ENCODE peak calls at places on chromosome 5, in nine cellular contexts. M is H9, I is Peyer's patch, Q is heart right ventricle, P is IMR-90, O is AG04450, B is endodermal cell, T is OCI-LY7, V is coronary artery. N is an unnamed sample.

GRCh38 chr5:177303925-177304391 is 359 bp downstream of the PRELID1 start:
- DNase-seq in P (no peak), V (peak), T (peak), I (no peak), M (no peak), Q (no peak), B (no peak), O (no peak), N (no peak)

GRCh38 chr5:44891116-44891515 is 82.4 kb downstream of the MRPS30 start:
- DNase-seq in B (no peak), Q (no peak), O (no peak), P (no peak), V (no peak), M (no peak), I (no peak), T (no peak), N (no peak)

GRCh38 chr5:104702212-104702611 is 1139.6 kb upstream of the NUDT12 start:
- DNase-seq in V (no peak), B (no peak), O (no peak), M (no peak), Q (no peak), P (no peak), T (no peak), I (no peak), N (no peak)

GRCh38 chr5:122283592-122283991 is 28.4 kb upstream of the SNCAIP start:
- DNase-seq in Q (no peak), M (no peak), O (no peak), P (no peak), T (no peak), I (no peak), V (no peak), B (no peak), N (no peak)

GRCh38 chr5:142110046-142110531 is 1.5 kb downstream of the NDFIP1 start:
- DNase-seq in B (no peak), O (no peak), P (peak), I (no peak), V (no peak), T (peak), M (no peak), Q (no peak), N (peak)

GRCh38 chr5:90153031-90153430 is 256.5 kb downstream of the CETN3 start:
- DNase-seq in I (no peak), T (no peak), O (no peak), M (no peak), V (no peak), Q (no peak), P (no peak), B (no peak), N (no peak)

GRCh38 chr5:60551829-60552228 is 148.1 kb downstream of the DEPDC1B start:
- DNase-seq in I (no peak), B (no peak), V (no peak), M (no peak), T (no peak), Q (no peak), P (no peak), O (no peak), N (no peak)

GRCh38 chr5:1793966-1794895 is 5.4 kb downstream of the MRPL36 start:
- DNase-seq in B (no peak), P (peak), O (peak), Q (no peak), I (peak), M (no peak), V (no peak), T (no peak), N (no peak)

GRCh38 chr5:69217154-69217731 is 17.4 kb upstream of the CDK7 start:
- DNase-seq in I (no peak), P (no peak), Q (no peak), M (no peak), B (no peak), V (no peak), O (no peak), T (no peak), N (peak)

GRCh38 chr5:23314827-23315226 is 192.6 kb upstream of the PRDM9 start:
- DNase-seq in I (no peak), Q (no peak), O (no peak), V (no peak), B (no peak), T (no peak), P (peak), M (no peak), N (no peak)

GRCh38 chr5:12174734-12175133 is 270.5 kb upstream of the CTNND2 start:
- DNase-seq in P (no peak), M (no peak), O (no peak), V (no peak), I (no peak), B (no peak), Q (no peak), T (no peak), N (no peak)

GRCh38 chr5:79107020-79107796 is 4.4 kb upstream of the BHMT start:
- DNase-seq in T (no peak), P (peak), O (no peak), M (no peak), V (no peak), I (no peak), B (no peak), Q (no peak), N (peak)

GRCh38 chr5:19903611-19904010 is 84.4 kb downstream of the CDH18 start:
- DNase-seq in P (no peak), Q (no peak), B (no peak), O (no peak), I (no peak), V (no peak), M (no peak), T (no peak), N (no peak)

GRCh38 chr5:87282254-87282653 is 14.6 kb downstream of the RASA1 start:
- DNase-seq in V (no peak), Q (no peak), P (no peak), I (no peak), T (no peak), B (no peak), O (no peak), M (no peak), N (no peak)

GRCh38 chr5:102901821-102902448 is 146.8 kb downstream of the PAM start:
- DNase-seq in P (no peak), Q (no peak), I (no peak), V (no peak), B (no peak), M (no peak), T (no peak), O (no peak), N (no peak)

GRCh38 chr5:58268263-58268662 is 191.6 kb downstream of the PLK2 start:
- DNase-seq in I (no peak), P (no peak), T (no peak), M (no peak), V (no peak), O (no peak), B (no peak), Q (peak), N (no peak)

GRCh38 chr5:110562189-110562588 is 164.3 kb downstream of the TMEM232 start:
- DNase-seq in V (no peak), M (no peak), O (no peak), Q (no peak), P (no peak), B (no peak), I (no peak), T (no peak), N (no peak)

GRCh38 chr5:156121834-156122386 is 205.1 kb upstream of the SGCD start:
- DNase-seq in I (no peak), M (no peak), V (no peak), T (no peak), P (peak), O (no peak), Q (no peak), B (no peak), N (no peak)

DNA sequence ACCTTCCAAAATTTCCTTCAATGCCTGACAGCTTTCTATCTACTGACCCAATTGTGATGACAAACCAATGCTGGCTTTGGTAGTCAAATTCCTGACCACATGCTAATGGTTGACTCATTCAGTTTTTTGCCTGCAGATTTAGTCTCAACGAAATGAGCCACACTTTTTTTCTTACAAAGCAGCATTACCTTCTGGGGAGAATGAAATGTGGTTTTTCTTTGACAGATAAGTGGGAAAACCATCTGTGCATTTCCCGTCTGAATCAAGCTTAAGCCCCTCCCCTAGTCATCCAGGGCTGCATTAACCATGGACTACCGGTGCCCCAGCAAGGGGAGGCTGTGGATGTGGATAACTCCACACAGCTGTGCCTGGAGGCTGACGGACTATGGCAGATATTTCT is 99.6 kb upstream of the TAF11L2 start:
- DNase-seq in O (peak), B (no peak), P (peak), I (no peak), M (no peak), T (no peak), V (no peak), Q (no peak), N (no peak)
- H3K27ac ChIP-seq in O (no peak), B (no peak), P (no peak), I (no peak), M (no peak), T (no peak), V (no peak), Q (no peak), N (no peak)

GRCh38 chr5:32231241-32231640 is 57.1 kb upstream of the GOLPH3 start:
- DNase-seq in Q (no peak), V (no peak), M (no peak), T (no peak), O (no peak), P (no peak), B (no peak), I (no peak), N (no peak)
- H3K27ac ChIP-seq in Q (no peak), V (no peak), M (no peak), T (no peak), O (no peak), P (no peak), B (no peak), I (no peak), N (peak)

GRCh38 chr5:64213568-64213967 is 47.9 kb downstream of the RNF180 start:
- DNase-seq in V (no peak), B (no peak), O (no peak), I (no peak), T (no peak), Q (no peak), P (no peak), M (no peak), N (no peak)

GRCh38 chr5:64207978-64208377 is 42.3 kb downstream of the RNF180 start:
- DNase-seq in Q (no peak), I (no peak), V (no peak), M (no peak), P (peak), T (peak), O (no peak), B (no peak), N (no peak)

GRCh38 chr5:64214152-64214551 is 48.5 kb downstream of the RNF180 start:
- DNase-seq in Q (no peak), I (no peak), P (no peak), O (no peak), V (no peak), B (no peak), M (no peak), T (no peak), N (no peak)

GRCh38 chr5:64209353-64209752 is 43.7 kb downstream of the RNF180 start:
- DNase-seq in V (no peak), P (no peak), I (no peak), O (no peak), B (no peak), M (no peak), T (no peak), Q (no peak), N (no peak)

GRCh38 chr5:64210866-64211265 is 45.2 kb downstream of the RNF180 start:
- DNase-seq in T (no peak), V (no peak), Q (no peak), M (no peak), B (no peak), O (peak), I (no peak), P (peak), N (no peak)
- H3K27ac ChIP-seq in T (no peak), V (no peak), Q (no peak), M (no peak), B (no peak), O (no peak), I (no peak), P (no peak), N (no peak)

GRCh38 chr5:15304914-15305834 is 194.8 kb upstream of the FBXL7 start:
- DNase-seq in B (no peak), M (no peak), P (no peak), Q (no peak), T (no peak), I (no peak), O (no peak), V (no peak), N (no peak)
- H3K27ac ChIP-seq in B (no peak), M (no peak), P (no peak), Q (no peak), T (no peak), I (no peak), O (no peak), V (no peak), N (no peak)

GRCh38 chr5:173762045-173762444 is 126.1 kb upstream of the CPEB4 start:
- DNase-seq in T (no peak), I (peak), M (no peak), Q (no peak), B (no peak), V (no peak), O (no peak), P (no peak), N (no peak)

GRCh38 chr5:173759696-173760095 is 128.5 kb upstream of the CPEB4 start:
- DNase-seq in Q (no peak), T (no peak), P (no peak), M (no peak), B (no peak), O (no peak), V (no peak), I (no peak), N (no peak)

GRCh38 chr5:173760461-173761181 is 127.5 kb upstream of the CPEB4 start:
- DNase-seq in I (no peak), B (no peak), O (no peak), V (no peak), M (no peak), Q (no peak), P (no peak), T (no peak), N (no peak)

GRCh38 chr5:173762930-173763329 is 125.2 kb upstream of the CPEB4 start:
- DNase-seq in Q (no peak), V (no peak), M (no peak), T (no peak), P (no peak), B (no peak), I (no peak), O (no peak), N (no peak)

DNA sequence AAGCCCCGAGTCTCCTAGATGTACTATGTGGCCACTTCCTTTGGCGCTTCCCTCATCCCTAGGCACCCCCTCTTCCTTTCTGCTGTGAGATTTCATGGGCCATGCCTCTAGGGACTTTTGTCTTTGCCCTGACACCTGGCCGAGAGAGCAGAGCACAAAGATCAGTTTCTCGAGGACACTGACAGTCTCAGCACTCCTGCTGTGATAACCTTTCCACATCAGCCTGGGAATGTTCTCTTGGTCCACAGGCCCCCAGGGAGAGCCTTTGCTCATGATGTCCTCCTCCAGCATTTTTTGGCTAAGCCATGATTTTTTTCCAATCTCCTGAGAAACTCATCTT is 127.0 kb upstream of the CPEB4 start:
- DNase-seq in M (no peak), Q (no peak), V (no peak), O (no peak), P (no peak), T (no peak), I (peak), B (no peak), N (no peak)
- H3K27ac ChIP-seq in M (no peak), Q (no peak), V (no peak), O (no peak), P (no peak), T (no peak), I (peak), B (no peak), N (no peak)